ENCODE peak calls at places on chromosome 14, in four cellular contexts. P is NCI-H2171 treated with DMSO at 0.1 percent for 48 hours; Z is CD4-positive, alpha-beta memory T cell; K is ELR. B is an unnamed sample.

GRCh38 chr14:83638725-83639124 is 1891.2 kb upstream of the FLRT2 start:
- DNase-seq in Z (no peak), K (no peak), P (no peak), B (no peak)

GRCh38 chr14:64198021-64198420 is 96.2 kb downstream of the ESR2 start:
- DNase-seq in Z (no peak), P (no peak), K (no peak), B (no peak)

GRCh38 chr14:55593698-55594097 is 13.7 kb downstream of the KTN1 start:
- DNase-seq in Z (no peak), K (no peak), P (no peak), B (no peak)

GRCh38 chr14:73758392-73759182 is 44.4 kb upstream of the PNMA1 start:
- DNase-seq in Z (peak), K (peak), P (peak), B (peak)

GRCh38 chr14:97917169-97917568 is 1120.0 kb downstream of the VRK1 start:
- DNase-seq in Z (no peak), K (no peak), P (no peak), B (peak)

GRCh38 chr14:67357583-67358354 is 1.8 kb downstream of the ATP6V1D start:
- DNase-seq in K (peak), P (no peak), Z (no peak), B (peak)

GRCh38 chr14:75153295-75153694 is 23.1 kb downstream of the TMED10 start:
- DNase-seq in Z (no peak), K (no peak), P (no peak), B (no peak)

GRCh38 chr14:65421201-65421981 is 8.9 kb downstream of the FUT8 start:
- DNase-seq in Z (no peak), K (peak), P (no peak), B (no peak)

GRCh38 chr14:65972891-65973290 is 513.3 kb upstream of the CCDC196 start:
- DNase-seq in P (no peak), K (peak), Z (no peak), B (no peak)

GRCh38 chr14:97705976-97706375 is 908.8 kb downstream of the VRK1 start:
- DNase-seq in Z (no peak), K (no peak), P (no peak), B (no peak)

GRCh38 chr14:61420326-61420725 is 98.9 kb downstream of the PRKCH start:
- DNase-seq in P (no peak), K (peak), Z (no peak), B (peak)

GRCh38 chr14:104393898-104394605 is 185.5 kb upstream of the C14orf180 start:
- DNase-seq in Z (peak), P (peak), K (no peak), B (peak)

GRCh38 chr14:49972840-49973239 is 80.0 kb downstream of the ARF6 start:
- DNase-seq in P (peak), Z (peak), K (peak), B (peak)